ENCODE peak calls at places on chromosome 1, in seven cellular contexts. J is NCI-H226; Z is H54; B is IMR-90; I is activated CD8-positive, alpha-beta memory T cell treated with anti-CD3 and anti-CD28 coated beads for 48 hours; H is RPMI8226; L is left cardiac atrium. U is an unnamed sample.
A peak's percentile ranks its signal among the peaks of the same experiment; 100 is the strongest.

GRCh38 chr1:54744696-54745095 is 19.6 kb downstream of the PARS2 start:
- DNase-seq in Z (no peak), H (no peak), B (no peak), I (no peak), J (no peak), L (no peak), U (no peak)

GRCh38 chr1:8423702-8424538 is 106.0 kb downstream of the SLC45A1 start:
- DNase-seq in J (peak; percentile 50), Z (peak; percentile 30), I (peak; percentile 41), B (peak; percentile 65), L (peak; percentile 60), H (peak; percentile 51), U (peak; percentile 79)

GRCh38 chr1:185825556-185825955 is 91.4 kb downstream of the HMCN1 start:
- DNase-seq in L (no peak), J (no peak), B (no peak), Z (no peak), I (no peak), H (no peak), U (no peak)

GRCh38 chr1:41847011-41847410 is 71.7 kb downstream of the HIVEP3 start:
- DNase-seq in I (no peak), B (no peak), H (no peak), Z (no peak), L (no peak), J (no peak), U (no peak)

GRCh38 chr1:242467556-242468145 is 56.8 kb downstream of the PLD5 start:
- DNase-seq in J (peak; percentile 25), H (peak; percentile 48), Z (peak; percentile 17), I (no peak), B (peak; percentile 8), L (no peak), U (peak; percentile 44)

GRCh38 chr1:167517535-167518330 is 596 bp downstream of the CD247 start:
- DNase-seq in I (peak; percentile 70), J (no peak), B (no peak), L (no peak), H (no peak), Z (peak; percentile 71), U (no peak)

GRCh38 chr1:102970496-102971078 is 137.7 kb downstream of the COL11A1 start:
- DNase-seq in J (peak; percentile 14), B (peak; percentile 75), L (no peak), I (no peak), H (peak; percentile 59), Z (peak; percentile 7), U (peak; percentile 10)

GRCh38 chr1:21324368-21325137 is 34.3 kb upstream of the ECE1 start:
- DNase-seq in B (peak; percentile 91), Z (peak; percentile 68), I (peak; percentile 51), J (peak; percentile 67), H (no peak), L (peak; percentile 89), U (peak; percentile 77)

GRCh38 chr1:18234790-18235242 is 127.2 kb downstream of the IGSF21 start:
- DNase-seq in L (no peak), H (peak; percentile 76), B (peak; percentile 3), I (no peak), J (no peak), Z (peak; percentile 61), U (peak; percentile 2)

GRCh38 chr1:214364335-214364734 is 83.4 kb downstream of the SMYD2 start:
- DNase-seq in Z (no peak), L (peak; percentile 84), B (no peak), H (no peak), J (no peak), I (no peak), U (no peak)

U was measured in foreskin keratinocyte.